ENCODE peak calls at places on chromosome 17, in nine cellular contexts. E, G, K, Z, D, X, L, S and M are unnamed samples.

GRCh38 chr17:45345246-45345553 is 28.4 kb upstream of the MAP3K14 start:
- DNase-seq in L (no peak), E (no peak), K (peak), S (no peak), Z (no peak), D (no peak), G (no peak), X (no peak), M (no peak)

GRCh38 chr17:31308372-31308905 is 5.4 kb downstream of the EVI2B start:
- DNase-seq in S (no peak), L (no peak), X (no peak), G (no peak), D (no peak), E (no peak), K (no peak), Z (no peak), M (no peak)

GRCh38 chr17:39988206-39988810 is 7.7 kb downstream of the PSMD3 start:
- DNase-seq in S (no peak), G (no peak), K (no peak), Z (no peak), D (no peak), L (no peak), X (no peak), E (no peak), M (no peak)

GRCh38 chr17:77457572-77458201 is 316.9 kb downstream of the SEC14L1 start:
- DNase-seq in S (no peak), Z (no peak), L (no peak), X (no peak), K (no peak), E (no peak), D (no peak), G (no peak), M (no peak)

GRCh38 chr17:28592260-28592659 is 6.6 kb downstream of the SPAG5 start:
- DNase-seq in X (no peak), E (no peak), S (no peak), G (no peak), Z (no peak), D (no peak), K (no peak), L (no peak), M (no peak)

GRCh38 chr17:78130439-78131101 is at the start of gene TMC8:
- DNase-seq in E (no peak), L (no peak), D (peak), Z (no peak), X (no peak), G (peak), S (peak), K (peak), M (no peak)

GRCh38 chr17:19401321-19402010 is 9.6 kb upstream of the RNF112 start:
- DNase-seq in L (no peak), X (no peak), S (no peak), E (no peak), D (no peak), Z (no peak), K (no peak), G (no peak), M (no peak)

GRCh38 chr17:52159159-52159809 is 770 bp upstream of the CA10 start:
- DNase-seq in S (no peak), K (no peak), E (no peak), G (no peak), X (no peak), Z (peak), D (no peak), L (no peak), M (peak)

GRCh38 chr17:68812876-68813584 is 142.2 kb downstream of the ABCA8 start:
- DNase-seq in X (no peak), K (no peak), Z (no peak), E (no peak), S (no peak), D (no peak), L (no peak), G (no peak), M (no peak)

GRCh38 chr17:40337351-40337750 is 27.2 kb downstream of the GJD3 start:
- DNase-seq in X (no peak), Z (no peak), L (no peak), K (no peak), E (no peak), D (no peak), S (no peak), G (no peak), M (no peak)

GRCh38 chr17:17757391-17757791 is 76.1 kb downstream of the RAI1 start:
- DNase-seq in E (peak), G (peak), S (peak), K (peak), L (no peak), Z (peak), X (no peak), D (peak), M (no peak)

GRCh38 chr17:35239823-35240222 is 3.0 kb upstream of the SLFN5 start:
- DNase-seq in K (no peak), G (no peak), S (no peak), L (no peak), X (no peak), D (no peak), Z (no peak), E (no peak), M (no peak)

GRCh38 chr17:68612228-68612922 is 11.2 kb upstream of the FAM20A start:
- DNase-seq in D (no peak), S (no peak), Z (no peak), L (no peak), E (no peak), X (no peak), K (no peak), G (no peak), M (no peak)

GRCh38 chr17:75003070-75003956 is 9.2 kb upstream of the MRPL58 start:
- DNase-seq in X (no peak), K (no peak), Z (no peak), S (no peak), D (no peak), L (no peak), G (no peak), E (no peak), M (peak)

GRCh38 chr17:37117743-37118142 is 169.0 kb downstream of the AATF start:
- DNase-seq in X (no peak), S (peak), D (no peak), E (no peak), L (no peak), K (no peak), G (no peak), Z (no peak), M (no peak)

GRCh38 chr17:8628609-8629169 is 1.8 kb downstream of the MYH10 start:
- DNase-seq in D (no peak), X (no peak), E (peak), Z (peak), L (no peak), S (no peak), G (no peak), K (no peak), M (no peak)

GRCh38 chr17:49464049-49464448 is 31.0 kb upstream of the NGFR start:
- DNase-seq in Z (no peak), X (no peak), G (no peak), D (no peak), S (no peak), E (no peak), L (no peak), K (no peak), M (no peak)

GRCh38 chr17:19728114-19728495 is 11.7 kb upstream of the SLC47A2 start:
- DNase-seq in X (no peak), S (no peak), L (peak), G (no peak), D (no peak), Z (peak), K (peak), E (peak), M (no peak)

GRCh38 chr17:65243838-65244237 is 106.7 kb downstream of the RGS9 start:
- DNase-seq in G (no peak), L (no peak), S (no peak), X (no peak), K (no peak), E (peak), D (no peak), Z (peak), M (no peak)

GRCh38 chr17:75241996-75242460 is 19.4 kb downstream of the GGA3 start:
- DNase-seq in L (no peak), K (no peak), Z (no peak), D (no peak), S (no peak), G (no peak), X (no peak), E (no peak), M (no peak)

GRCh38 chr17:17021194-17021863 is 20.9 kb upstream of the MPRIP start:
- DNase-seq in D (no peak), S (no peak), X (no peak), L (no peak), K (peak), Z (no peak), G (no peak), E (no peak), M (peak)

GRCh38 chr17:17306181-17306580 is 3.0 kb downstream of the NT5M start:
- DNase-seq in G (no peak), X (no peak), E (no peak), D (no peak), Z (no peak), S (no peak), L (no peak), K (no peak), M (peak)

GRCh38 chr17:1515640-1516402 is 591 bp downstream of the INPP5K start:
- DNase-seq in X (no peak), E (peak), D (peak), K (no peak), L (peak), S (peak), G (peak), Z (peak), M (no peak)

GRCh38 chr17:38447502-38448095 is 19.3 kb downstream of the ARHGAP23 start:
- DNase-seq in S (no peak), X (no peak), L (no peak), Z (no peak), K (no peak), E (peak), D (no peak), G (no peak), M (no peak)

GRCh38 chr17:81917565-81918332 is at the start of gene SIRT7:
- DNase-seq in D (peak), K (peak), E (peak), S (peak), X (peak), G (peak), Z (peak), L (peak), M (no peak)

GRCh38 chr17:68748381-68748780 is 147.2 kb upstream of the FAM20A start:
- DNase-seq in Z (no peak), X (no peak), S (no peak), D (no peak), G (no peak), K (no peak), E (no peak), L (no peak), M (no peak)

GRCh38 chr17:17849863-17850373 is 13.1 kb upstream of the SREBF1 start:
- DNase-seq in E (no peak), L (no peak), Z (peak), X (no peak), D (peak), S (peak), G (peak), K (peak), M (no peak)

GRCh38 chr17:35147313-35147982 is at the start of gene UNC45B:
- DNase-seq in G (no peak), E (no peak), D (no peak), Z (no peak), L (no peak), X (no peak), K (peak), S (no peak), M (no peak)

GRCh38 chr17:81991684-81992513 is 14.5 kb downstream of the ASPSCR1 start:
- DNase-seq in D (no peak), Z (no peak), E (peak), S (no peak), X (no peak), K (no peak), L (no peak), G (no peak), M (peak)

GRCh38 chr17:58329808-58330543 is 1.4 kb upstream of the TSPOAP1 start:
- DNase-seq in S (no peak), X (no peak), D (no peak), Z (no peak), L (no peak), G (peak), K (no peak), E (no peak), M (no peak)